ENCODE peak calls at places on chromosomes 4 and X, in nine cellular contexts. I, V, J, C, U, N, P, D and O are unnamed samples.
A peak's percentile ranks its signal among the peaks of the same experiment; 100 is the strongest.

GRCh38 chr4:140755811-140756291 is 334 bp downstream of the TBC1D9 start:
- DNase-seq in I (no peak), V (no peak), J (peak; percentile 66), C (peak; percentile 56), U (peak; percentile 63), N (peak; percentile 41), P (peak; percentile 73), D (peak; percentile 54), O (peak; percentile 87)

GRCh38 chr4:177320721-177321120 is 11.0 kb downstream of the NEIL3 start:
- DNase-seq in I (no peak), V (no peak), J (no peak), C (no peak), U (no peak), N (no peak), P (no peak), D (no peak), O (no peak)

GRCh38 chr4:149050840-149051239 is 608.6 kb upstream of the NR3C2 start:
- DNase-seq in I (no peak), V (no peak), J (no peak), C (no peak), U (no peak), N (no peak), P (no peak), D (no peak), O (no peak)

GRCh38 chr4:150072906-150073714 is 5.1 kb upstream of the DCLK2 start:
- DNase-seq in I (peak; percentile 38), V (no peak), J (no peak), C (no peak), U (no peak), N (peak; percentile 71), P (no peak), D (peak; percentile 98), O (no peak)

GRCh38 chr4:41509411-41510008 is 28.4 kb upstream of the LIMCH1 start:
- DNase-seq in I (no peak), V (no peak), J (peak; percentile 39), C (no peak), U (no peak), N (no peak), P (no peak), D (no peak), O (no peak)

GRCh38 chr4:157128395-157128794 is 52.4 kb downstream of the GLRB start:
- DNase-seq in I (peak; percentile 75), V (no peak), J (no peak), C (no peak), U (no peak), N (peak; percentile 15), P (no peak), D (peak; percentile 54), O (no peak)

GRCh38 chrX:43940811-43941210 is 32.4 kb downstream of the NDP start:
- DNase-seq in I (peak; percentile 59), V (no peak), J (no peak), C (no peak), U (no peak), N (peak; percentile 3), P (no peak), D (peak; percentile 25), O (no peak)

GRCh38 chrX:14927391-14927790 is 54.2 kb downstream of the MOSPD2 start:
- DNase-seq in I (no peak), V (no peak), J (no peak), C (no peak), U (no peak), N (no peak), P (no peak), D (peak; percentile 33), O (no peak)

GRCh38 chrX:40009890-40010289 is 87.9 kb downstream of the BCOR start:
- DNase-seq in I (no peak), V (no peak), J (no peak), C (peak; percentile 28), U (no peak), N (no peak), P (no peak), D (no peak), O (no peak)

GRCh38 chrX:63115196-63115595 is 235.9 kb downstream of the SPIN4 start:
- DNase-seq in I (no peak), V (no peak), J (no peak), C (no peak), U (no peak), N (no peak), P (no peak), D (no peak), O (no peak)

GRCh38 chr4:95672811-95673210 is 124.0 kb upstream of the UNC5C start:
- DNase-seq in I (no peak), V (no peak), J (no peak), C (no peak), U (no peak), N (no peak), P (no peak), D (no peak), O (no peak)

GRCh38 chr4:172654482-172654881 is 514.1 kb upstream of the GALNT7 start:
- DNase-seq in I (no peak), V (no peak), J (no peak), C (no peak), U (no peak), N (no peak), P (no peak), D (no peak), O (no peak)

GRCh38 chrX:85159644-85160043 is 83.9 kb downstream of the SATL1 start:
- DNase-seq in I (no peak), V (no peak), J (no peak), C (no peak), U (no peak), N (no peak), P (no peak), D (no peak), O (no peak)

GRCh38 chrX:147069926-147070325 is 255.4 kb upstream of the CXorf51A start:
- DNase-seq in I (peak; percentile 63), V (no peak), J (no peak), C (no peak), U (no peak), N (no peak), P (no peak), D (no peak), O (no peak)

GRCh38 chr4:163495900-163496299 is 1.4 kb downstream of the TMA16 start:
- DNase-seq in I (no peak), V (no peak), J (no peak), C (peak; percentile 68), U (no peak), N (no peak), P (no peak), D (no peak), O (no peak)

GRCh38 chr4:8585721-8586161 is 5.5 kb downstream of the GPR78 start:
- DNase-seq in I (no peak), V (no peak), J (no peak), C (no peak), U (peak; percentile 17), N (no peak), P (peak; percentile 32), D (no peak), O (no peak)

GRCh38 chr4:8588196-8588470 is 4.4 kb upstream of the CPZ start:
- DNase-seq in I (no peak), V (no peak), J (no peak), C (no peak), U (no peak), N (no peak), P (peak; percentile 19), D (no peak), O (no peak)

GRCh38 chr4:8586246-8586645 is 6.1 kb downstream of the GPR78 start:
- DNase-seq in I (no peak), V (no peak), J (no peak), C (no peak), U (no peak), N (no peak), P (no peak), D (no peak), O (no peak)

GRCh38 chr4:8587469-8588195 is 4.9 kb upstream of the CPZ start:
- DNase-seq in I (no peak), V (no peak), J (no peak), C (no peak), U (no peak), N (no peak), P (no peak), D (no peak), O (no peak)

DNA sequence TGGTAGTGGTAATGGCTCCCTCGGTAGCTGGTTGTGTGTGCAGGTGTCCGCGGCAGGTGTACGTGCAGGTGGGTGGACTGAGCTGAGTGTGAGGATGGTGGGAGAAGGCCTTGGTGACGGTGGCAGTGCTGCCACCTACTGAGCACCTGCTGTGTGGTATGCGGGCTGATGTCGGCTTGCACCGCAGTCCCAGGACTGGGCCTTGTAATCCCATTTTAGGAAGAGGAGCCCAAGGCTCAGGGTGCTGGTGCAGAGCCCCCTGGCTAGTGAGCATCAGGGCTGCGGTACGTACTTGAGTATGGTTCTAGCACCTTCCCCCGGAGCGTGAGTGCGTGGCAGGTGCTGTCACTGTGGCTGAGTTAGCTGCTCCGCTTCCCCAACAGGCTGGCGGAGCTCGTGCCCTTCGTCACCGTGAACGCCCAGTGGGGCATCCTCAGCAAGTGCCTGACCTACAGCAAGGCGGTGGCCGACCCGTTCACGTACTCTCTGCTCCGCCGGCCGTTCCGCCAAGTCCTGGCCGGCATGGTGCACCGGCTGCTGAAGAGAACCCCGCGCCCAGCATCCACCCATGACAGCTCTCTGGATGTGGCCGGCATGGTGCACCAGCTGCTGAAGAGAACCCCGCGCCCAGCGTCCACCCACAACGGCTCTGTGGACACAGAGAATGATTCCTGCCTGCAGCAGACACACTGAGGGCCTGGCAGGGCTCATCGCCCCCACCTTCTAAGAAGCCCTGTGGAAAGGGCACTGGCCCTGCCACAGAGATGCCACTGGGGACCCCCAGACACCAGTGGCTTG is 5.7 kb upstream of the CPZ start:
- DNase-seq in I (peak; percentile 11), V (no peak), J (no peak), C (peak; percentile 19), U (no peak), N (no peak), P (peak; percentile 37), D (no peak), O (no peak)
- TF ChIP-seq CTCF in I (peak; percentile 52), V (no peak), J (no peak), C (peak; percentile 21), U (no peak), N (peak; percentile 27), P (no peak), D (no peak), O (no peak)

GRCh38 chr4:72468904-72469502 is 100.0 kb downstream of the ADAMTS3 start:
- DNase-seq in I (peak; percentile 54), V (no peak), J (no peak), C (peak; percentile 25), U (no peak), N (peak; percentile 21), P (no peak), D (peak; percentile 37), O (no peak)
- TF ChIP-seq CTCF in I (peak; percentile 17), V (no peak), J (peak; percentile 18), C (peak; percentile 28), U (peak; percentile 29), N (peak; percentile 34), P (peak; percentile 51), D (peak; percentile 60), O (peak; percentile 73)

GRCh38 chr4:71188197-71188625 is 150.6 kb upstream of the SLC4A4 start:
- DNase-seq in I (no peak), V (no peak), J (no peak), C (no peak), U (no peak), N (no peak), P (no peak), D (no peak), O (no peak)
- TF ChIP-seq CTCF in I (no peak), V (no peak), J (no peak), C (no peak), U (no peak), N (no peak), P (no peak), D (no peak), O (peak; percentile 8)

DNA sequence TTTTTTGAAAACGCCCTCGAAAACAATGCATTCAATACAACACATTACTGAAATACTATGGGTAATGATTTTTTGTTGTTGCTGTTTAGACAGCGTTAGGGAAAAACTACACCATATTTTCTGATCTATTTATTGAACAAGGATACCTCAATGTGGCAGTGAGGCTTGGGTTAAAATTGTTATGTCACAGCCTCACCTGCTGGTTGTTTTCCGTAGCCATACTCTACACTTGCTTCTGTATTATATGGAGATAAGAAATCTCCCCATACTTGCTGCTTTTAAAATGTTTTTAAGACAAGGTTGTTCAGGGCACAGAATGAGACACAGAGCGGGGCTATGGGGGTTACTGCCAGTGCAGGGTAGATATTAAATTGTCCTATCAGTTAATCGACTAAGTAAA is 221.6 kb upstream of the FTHL17 start:
- DNase-seq in I (no peak), V (no peak), J (no peak), C (peak; percentile 23), U (no peak), N (no peak), P (no peak), D (no peak), O (no peak)
- TF ChIP-seq CTCF in I (peak; percentile 4), V (no peak), J (no peak), C (peak; percentile 55), U (peak; percentile 3), N (peak; percentile 7), P (peak; percentile 20), D (peak; percentile 33), O (no peak)